ENCODE peak calls at places on chromosome 9, in five cellular contexts. O is activated naive CD4-positive, alpha-beta T cell treated with anti-CD3 and anti-CD28 coated beads, Interleukin-2, amount 50 U/mL, for 72 hours; W is iPS-NIHi11; S is activated T-helper 9 cell treated with anti-CD3 and anti-CD28 coated beads, Interleukin-2, amount 50 U/mL, for 16 hours; L is hippocampal formation. Y is an unnamed sample.

GRCh38 chr9:31185831-31186230 is 1198.6 kb upstream of the ACO1 start:
- DNase-seq in O (no peak), L (no peak), S (no peak), W (no peak), Y (no peak)

GRCh38 chr9:125240649-125240999 is 519 bp downstream of the HSPA5 start:
- DNase-seq in L (no peak), S (peak), W (no peak), O (no peak), Y (peak)

GRCh38 chr9:105355810-105356209 is 92.0 kb upstream of the FSD1L start:
- DNase-seq in L (no peak), W (no peak), O (no peak), S (no peak), Y (no peak)

GRCh38 chr9:136950656-136951030 is 1.4 kb upstream of the LCN12 start:
- DNase-seq in L (no peak), S (no peak), O (no peak), W (no peak), Y (no peak)

GRCh38 chr9:4590430-4591122 is 71.5 kb upstream of the PLPP6 start:
- DNase-seq in L (no peak), W (no peak), S (no peak), O (no peak), Y (no peak)

GRCh38 chr9:17063535-17064135 is 71.2 kb upstream of the CNTLN start:
- DNase-seq in O (no peak), S (no peak), L (peak), W (peak), Y (peak)

GRCh38 chr9:36826581-36826980 is 207.5 kb downstream of the PAX5 start:
- DNase-seq in L (no peak), S (no peak), O (no peak), W (no peak), Y (no peak)

GRCh38 chr9:107176701-107177100 is 106.4 kb upstream of the RAD23B start:
- DNase-seq in W (no peak), L (no peak), O (no peak), S (no peak), Y (no peak)

GRCh38 chr9:137689745-137690529 is 71.1 kb downstream of the EHMT1 start:
- DNase-seq in S (no peak), O (no peak), W (no peak), L (no peak), Y (no peak)

GRCh38 chr9:113511047-113511521 is 47.6 kb downstream of the RGS3 start:
- DNase-seq in S (no peak), W (no peak), O (no peak), L (no peak), Y (no peak)

GRCh38 chr9:38339087-38339486 is 53.4 kb upstream of the ALDH1B1 start:
- DNase-seq in O (no peak), W (no peak), S (no peak), L (no peak), Y (no peak)

GRCh38 chr9:22815246-22815645 is 368.6 kb downstream of the DMRTA1 start:
- DNase-seq in L (no peak), O (no peak), W (no peak), S (no peak), Y (no peak)

GRCh38 chr9:121699271-121700164 is 48.1 kb downstream of the DAB2IP start:
- DNase-seq in S (no peak), W (no peak), O (peak), L (no peak), Y (peak)

GRCh38 chr9:135116892-135117680 is 29.6 kb downstream of the OLFM1 start:
- DNase-seq in L (no peak), W (no peak), O (no peak), S (no peak), Y (no peak)

GRCh38 chr9:114804504-114804903 is 1.3 kb downstream of the TNFSF15 start:
- DNase-seq in O (no peak), W (no peak), L (no peak), S (no peak), Y (no peak)

GRCh38 chr9:37905776-37906175 is 1.8 kb upstream of the SLC25A51 start:
- DNase-seq in O (no peak), L (no peak), W (no peak), S (no peak), Y (no peak)

GRCh38 chr9:84970432-84970831 is 300.9 kb downstream of the NTRK2 start:
- DNase-seq in O (no peak), W (no peak), S (no peak), L (no peak), Y (no peak)

GRCh38 chr9:92163276-92163675 is 48.1 kb upstream of the SPTLC1 start:
- DNase-seq in L (no peak), S (no peak), W (no peak), O (no peak), Y (no peak)

GRCh38 chr9:131366745-131367401 is 27.0 kb upstream of the PRRC2B start:
- DNase-seq in O (no peak), L (no peak), S (no peak), W (peak), Y (peak)

GRCh38 chr9:77601476-77602056 is 46.6 kb downstream of the GNA14 start:
- DNase-seq in S (no peak), W (no peak), L (no peak), O (no peak), Y (no peak)

GRCh38 chr9:72271617-72272478 is 93.2 kb downstream of the ZFAND5 start:
- DNase-seq in W (peak), O (no peak), L (peak), S (no peak), Y (peak)

GRCh38 chr9:93197670-93198069 is 13.7 kb downstream of the WNK2 start:
- DNase-seq in W (no peak), O (no peak), L (no peak), S (no peak), Y (no peak)

GRCh38 chr9:3963266-3964019 is 336.4 kb downstream of the GLIS3 start:
- DNase-seq in O (no peak), W (no peak), S (no peak), L (no peak), Y (no peak)

GRCh38 chr9:115442054-115442453 is 324.1 kb upstream of the TNC start:
- DNase-seq in L (no peak), O (no peak), W (no peak), S (no peak), Y (no peak)

GRCh38 chr9:1709347-1709746 is 305.8 kb upstream of the SMARCA2 start:
- DNase-seq in W (no peak), O (no peak), S (no peak), L (no peak), Y (no peak)

GRCh38 chr9:124510650-124511425 is 3.6 kb upstream of the NR5A1 start:
- DNase-seq in S (no peak), O (no peak), W (no peak), L (no peak), Y (no peak)

GRCh38 chr9:93127395-93127911 is 6.6 kb downstream of the NINJ1 start:
- DNase-seq in W (no peak), L (no peak), S (no peak), O (peak), Y (no peak)

GRCh38 chr9:125631391-125632085 is 75.5 kb downstream of the MAPKAP1 start:
- DNase-seq in L (no peak), W (peak), S (no peak), O (no peak), Y (peak)

GRCh38 chr9:6907772-6908381 is 150.1 kb downstream of the KDM4C start:
- DNase-seq in L (peak), W (no peak), S (no peak), O (no peak), Y (peak)

GRCh38 chr9:108599571-108599970 is 256.2 kb downstream of the ACTL7B start:
- DNase-seq in W (no peak), L (no peak), O (no peak), S (no peak), Y (no peak)

GRCh38 chr9:3367185-3367584 is 158.6 kb downstream of the RFX3 start:
- DNase-seq in O (no peak), S (no peak), W (peak), L (no peak), Y (peak)

Y was measured in endothelial cell.